ENCODE peak calls at places on chromosomes 2 and 18, in six cellular contexts. One of them, this sample, is unnamed.

GRCh38 chr18:9475643-9476580 is 599 bp downstream of the RALBP1 start:
- DNase-seq in right lobe of liver: no peak
- DNase-seq in caudate nucleus: no peak
- DNase-seq in transverse colon: no peak
- DNase-seq in omental fat pad: no peak
- DNase-seq in NCI-H1694 treated with DMSO at 0.1 percent for 48 hours: no peak
- DNase-seq in this sample: no peak

GRCh38 chr2:64296695-64297346 is 152.6 kb upstream of the PELI1 start:
- DNase-seq in right lobe of liver: no peak
- DNase-seq in caudate nucleus: no peak
- DNase-seq in transverse colon: no peak
- DNase-seq in omental fat pad: no peak
- DNase-seq in NCI-H1694 treated with DMSO at 0.1 percent for 48 hours: no peak
- DNase-seq in this sample: no peak

GRCh38 chr18:48436907-48437306 is 27.7 kb upstream of the ZBTB7C start:
- DNase-seq in right lobe of liver: no peak
- DNase-seq in caudate nucleus: no peak
- DNase-seq in transverse colon: no peak
- DNase-seq in omental fat pad: no peak
- DNase-seq in NCI-H1694 treated with DMSO at 0.1 percent for 48 hours: no peak
- DNase-seq in this sample: no peak

GRCh38 chr2:16365391-16365790 is 300.2 kb downstream of the CYRIA start:
- DNase-seq in right lobe of liver: no peak
- DNase-seq in caudate nucleus: no peak
- DNase-seq in transverse colon: no peak
- DNase-seq in omental fat pad: no peak
- DNase-seq in NCI-H1694 treated with DMSO at 0.1 percent for 48 hours: no peak
- DNase-seq in this sample: no peak

GRCh38 chr18:68843467-68844089 is 45.7 kb downstream of the CCDC102B start:
- DNase-seq in right lobe of liver: no peak
- DNase-seq in caudate nucleus: no peak
- DNase-seq in transverse colon: no peak
- DNase-seq in omental fat pad: no peak
- DNase-seq in NCI-H1694 treated with DMSO at 0.1 percent for 48 hours: no peak
- DNase-seq in this sample: no peak

GRCh38 chr2:174729797-174730529 is 34.3 kb downstream of the CHRNA1 start:
- DNase-seq in right lobe of liver: no peak
- DNase-seq in caudate nucleus: no peak
- DNase-seq in transverse colon: no peak
- DNase-seq in omental fat pad: no peak
- DNase-seq in NCI-H1694 treated with DMSO at 0.1 percent for 48 hours: no peak
- DNase-seq in this sample: no peak

GRCh38 chr2:128487650-128488387 is 169.2 kb upstream of the HS6ST1 start:
- DNase-seq in right lobe of liver: no peak
- DNase-seq in caudate nucleus: no peak
- DNase-seq in transverse colon: no peak
- DNase-seq in omental fat pad: no peak
- DNase-seq in NCI-H1694 treated with DMSO at 0.1 percent for 48 hours: no peak
- DNase-seq in this sample: no peak

GRCh38 chr2:65062843-65063242 is 6.6 kb downstream of the CEP68 start:
- DNase-seq in right lobe of liver: no peak
- DNase-seq in caudate nucleus: no peak
- DNase-seq in transverse colon: no peak
- DNase-seq in omental fat pad: no peak
- DNase-seq in NCI-H1694 treated with DMSO at 0.1 percent for 48 hours: no peak
- DNase-seq in this sample: no peak

GRCh38 chr2:133171396-133172004 is 396.8 kb downstream of the NCKAP5 start:
- DNase-seq in right lobe of liver: no peak
- DNase-seq in caudate nucleus: no peak
- DNase-seq in transverse colon: no peak
- DNase-seq in omental fat pad: no peak
- DNase-seq in NCI-H1694 treated with DMSO at 0.1 percent for 48 hours: peak; percentile 86
- DNase-seq in this sample: no peak